ENCODE peak calls at places on chromosomes 16 and 17, in five cellular contexts. R is transverse colon, K is stomach, A is GM12878, L is HepG2. I is an unnamed sample. For H3K4me1, the result is how much of the 10 kb centered on the place peaks cover.

GRCh38 chr17:78736526-78737079 is 45.5 kb downstream of the CYTH1 start:
- DNase-seq in R (peak), K (peak), A (no peak), L (no peak), I (peak)

GRCh38 chr17:77819497-77819896 is 139.0 kb upstream of the TNRC6C start:
- DNase-seq in R (no peak), K (no peak), A (no peak), L (no peak), I (no peak)

GRCh38 chr17:66950886-66951604 is 13.5 kb upstream of the CACNG4 start:
- DNase-seq in R (no peak), K (no peak), A (no peak), L (no peak), I (no peak)

GRCh38 chr17:73621685-73622084 is 22.6 kb downstream of the SDK2 start:
- DNase-seq in R (no peak), K (no peak), A (no peak), L (no peak), I (no peak)

GRCh38 chr16:85126731-85127662 is 14.7 kb upstream of the CIBAR2 start:
- DNase-seq in R (no peak), K (no peak), A (no peak), L (no peak), I (no peak)

GRCh38 chr16:19071811-19072777 is 4.7 kb downstream of the COQ7 start:
- DNase-seq in R (peak), K (peak), A (no peak), L (peak), I (no peak)

GRCh38 chr16:85238233-85238647 is 126.0 kb upstream of the CIBAR2 start:
- DNase-seq in R (peak), K (peak), A (no peak), L (no peak), I (peak)

GRCh38 chr16:11913425-11914079 is 2.2 kb downstream of the GSPT1 start:
- DNase-seq in R (no peak), K (no peak), A (no peak), L (no peak), I (no peak)

GRCh38 chr17:49910094-49910857 is 58.7 kb upstream of the DLX4 start:
- DNase-seq in R (no peak), K (peak), A (no peak), L (no peak), I (no peak)

GRCh38 chr16:11296351-11296705 is 15.2 kb upstream of the PRM1 start:
- DNase-seq in R (no peak), K (no peak), A (no peak), L (no peak), I (no peak)

GRCh38 chr17:1137465-1137894 is 42.3 kb downstream of the ABR start:
- DNase-seq in R (peak), K (no peak), A (no peak), L (peak), I (no peak)

GRCh38 chr16:48498761-48499600 is 111.0 kb downstream of the N4BP1 start:
- DNase-seq in R (peak), K (no peak), A (no peak), L (peak), I (peak)

GRCh38 chr16:9134306-9134705 is 42.9 kb downstream of the HAPSTR1 start:
- DNase-seq in R (no peak), K (no peak), A (no peak), L (no peak), I (peak)

GRCh38 chr17:77125432-77125901 is 15.3 kb upstream of the SEC14L1 start:
- DNase-seq in R (no peak), K (no peak), A (no peak), L (peak), I (no peak)

GRCh38 chr17:47810901-47811635 is 10.5 kb downstream of the OSBPL7 start:
- DNase-seq in R (peak), K (peak), A (no peak), L (no peak), I (peak)

GRCh38 chr17:38510424-38511125 is 82.3 kb downstream of the ARHGAP23 start:
- DNase-seq in R (no peak), K (peak), A (no peak), L (peak), I (no peak)

GRCh38 chr16:10529895-10530669 is 50.3 kb downstream of the EMP2 start:
- DNase-seq in R (no peak), K (no peak), A (no peak), L (no peak), I (no peak)

GRCh38 chr16:24102120-24102740 is 153.9 kb upstream of the CACNG3 start:
- DNase-seq in R (no peak), K (no peak), A (no peak), L (no peak), I (no peak)

GRCh38 chr16:22282254-22282892 is 14.8 kb upstream of the POLR3E start:
- DNase-seq in R (no peak), K (no peak), A (no peak), L (no peak), I (no peak)

GRCh38 chr16:58652741-58653140 is 23.1 kb upstream of the CNOT1 start:
- DNase-seq in R (no peak), K (no peak), A (no peak), L (peak), I (no peak)

GRCh38 chr17:81171941-81172340 is 5.9 kb upstream of the AATK start:
- DNase-seq in R (no peak), K (no peak), A (no peak), L (peak), I (no peak)

GRCh38 chr16:59907671-59908070 is 1173.6 kb upstream of the GOT2 start:
- DNase-seq in R (no peak), K (no peak), A (no peak), L (no peak), I (no peak)

GRCh38 chr17:79031996-79032875 is 8.3 kb downstream of the C1QTNF1 start:
- DNase-seq in R (no peak), K (peak), A (no peak), L (no peak), I (peak)

GRCh38 chr16:28297784-28298510 is 5.6 kb downstream of the SBK1 start:
- DNase-seq in R (no peak), K (no peak), A (no peak), L (no peak), I (no peak)

GRCh38 chr17:6070280-6070894 is at the start of gene WSCD1:
- DNase-seq in R (peak), K (peak), A (no peak), L (no peak), I (no peak)

GRCh38 chr16:646679-647172 is 2.4 kb upstream of the WDR90 start:
- DNase-seq in R (no peak), K (no peak), A (no peak), L (no peak), I (no peak)
- TF ChIP-seq POLR2AphosphoS5 in R (no peak), K (no peak), A (no peak), L (peak), I (no peak)

GRCh38 chr16:88454315-88455057 is 1.4 kb downstream of the ZFPM1 start:
- DNase-seq in R (peak), K (peak), A (no peak), L (no peak), I (no peak)
- H3K4me1 ChIP-seq in R (under half), K (under half), A (under half), L (under half), I (under half)

GRCh38 chr16:30657866-30658730 is at the start of gene FBRS:
- DNase-seq in R (peak), K (peak), A (peak), L (peak), I (peak)

GRCh38 chr16:30660424-30661251 is 2.4 kb downstream of the FBRS start:
- DNase-seq in R (peak), K (no peak), A (no peak), L (no peak), I (no peak)

GRCh38 chr16:30659507-30660423 is 1.5 kb downstream of the FBRS start:
- DNase-seq in R (peak), K (no peak), A (no peak), L (no peak), I (no peak)

GRCh38 chr16:30656974-30657865 is 1.0 kb upstream of the FBRS start:
- DNase-seq in R (peak), K (no peak), A (no peak), L (no peak), I (no peak)

DNA sequence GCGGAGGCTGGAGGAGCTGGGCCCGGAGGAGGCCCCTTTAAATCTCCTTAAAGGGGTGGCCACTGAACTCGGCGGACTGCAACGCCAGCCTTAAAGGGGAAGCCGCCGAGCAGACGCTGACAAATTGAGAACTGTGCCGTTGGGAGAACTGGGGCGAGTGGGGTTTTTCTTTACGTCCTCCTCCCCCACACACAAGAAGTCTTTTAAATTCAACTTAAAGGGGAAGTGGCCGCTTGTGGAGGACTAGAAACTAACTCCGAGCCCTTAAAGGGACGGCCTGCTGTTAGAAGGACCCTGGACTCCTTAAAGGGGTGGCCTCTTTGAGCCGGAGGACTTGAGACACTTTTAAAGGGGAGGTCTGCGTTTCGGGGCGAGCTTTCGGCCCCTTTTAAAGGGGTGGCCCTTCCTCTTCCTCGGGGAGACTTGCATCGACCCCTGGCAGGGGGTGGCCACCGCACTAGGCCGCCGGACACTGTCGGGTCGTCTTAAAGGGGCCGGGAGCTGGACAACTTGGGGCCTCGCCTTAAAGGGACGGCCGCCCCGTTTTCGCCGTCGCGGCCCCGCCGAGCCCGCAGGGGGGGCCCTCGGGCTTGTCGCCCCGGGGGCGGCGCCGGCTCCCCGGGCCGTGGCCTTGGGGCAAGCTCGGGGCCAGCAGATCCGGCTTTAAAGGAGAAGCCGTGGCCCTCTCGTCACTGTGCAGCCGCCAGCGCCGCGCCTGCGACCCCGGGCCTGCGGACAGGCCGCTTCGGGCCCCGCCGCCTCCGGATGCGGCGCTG is 688 bp downstream of the FBRS start:
- DNase-seq in R (no peak), K (peak), A (peak), L (peak), I (peak)
- TF ChIP-seq EP300 in R (no peak), K (no peak), A (no peak), L (no peak), I (no peak)

GRCh38 chr16:4814046-4814445 is 11.6 kb upstream of the ROGDI start:
- DNase-seq in R (no peak), K (no peak), A (no peak), L (no peak), I (no peak)
- TF ChIP-seq POLR2AphosphoS5 in R (peak), K (peak), A (no peak), L (no peak), I (no peak)

DNA sequence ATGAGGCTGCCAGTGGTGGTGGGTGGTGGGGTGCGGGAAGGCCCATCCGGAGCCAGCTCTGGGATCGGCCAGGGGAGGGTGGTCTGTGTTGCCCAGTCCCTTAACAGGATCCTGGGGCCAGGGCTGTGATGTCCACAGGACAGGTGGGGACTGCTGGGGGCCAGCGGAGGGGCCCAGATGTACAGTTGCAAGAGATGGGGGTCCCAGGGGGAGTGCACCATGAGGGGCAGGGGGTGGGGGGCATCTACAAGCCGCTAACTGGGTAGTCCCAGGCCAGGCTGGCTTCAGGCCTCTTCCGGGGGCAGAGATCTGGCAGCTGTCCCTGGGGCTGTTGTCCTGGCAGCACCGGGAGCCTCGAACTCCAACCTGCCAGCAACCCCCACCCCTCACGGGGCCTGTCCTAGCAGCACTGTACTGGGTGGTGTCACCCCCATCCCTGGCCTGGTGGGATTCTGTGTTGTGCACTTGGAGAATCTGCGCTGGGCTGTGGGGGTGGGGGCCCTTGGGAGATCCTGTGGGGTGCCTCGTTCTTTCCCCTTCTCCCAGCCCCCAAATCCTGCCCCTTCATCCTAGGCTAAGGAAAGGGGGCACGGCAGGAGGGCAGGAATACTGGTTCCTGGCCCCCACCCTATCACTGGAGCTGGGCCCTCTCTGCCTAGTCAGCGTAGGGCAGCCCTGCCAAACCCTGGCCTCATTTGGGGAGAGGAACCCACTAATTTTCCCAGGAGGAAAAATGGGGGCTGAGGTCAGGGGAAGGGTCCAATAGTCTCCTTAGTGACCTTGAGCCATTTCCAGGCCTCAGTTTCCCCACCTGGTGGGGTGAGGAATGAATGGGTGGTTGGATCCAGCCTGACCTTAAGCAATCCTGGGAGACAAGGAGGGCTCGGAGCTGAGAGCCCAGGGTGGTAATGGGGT is 1.4 kb downstream of the MTSS2 start:
- DNase-seq in R (no peak), K (no peak), A (no peak), L (no peak), I (no peak)
- H3K4me1 ChIP-seq in R (half or more), K (half or more), A (under half), L (half or more), I (half or more)

I was measured in suprapubic skin.